ENCODE peak calls at places on chromosomes 11 and 22, in seven cellular contexts. P is transverse colon, Y is cardiac fibroblast, L is AG04450, R is GM12865, Q is hepatocyte, E is tibial nerve. H is an unnamed sample.

GRCh38 chr11:125175896-125176575 is 11.5 kb downstream of the PKNOX2 start:
- DNase-seq in Y (no peak), P (no peak), Q (no peak), E (no peak), R (peak; percentile 13), L (no peak), H (peak; percentile 50)

GRCh38 chr11:67644042-67644441 is 4.5 kb upstream of the TBX10 start:
- DNase-seq in L (no peak), E (no peak), Q (peak; percentile 22), R (no peak), P (no peak), Y (no peak), H (peak; percentile 24)

GRCh38 chr11:103682318-103683184 is 353.9 kb upstream of the DDI1 start:
- DNase-seq in E (peak; percentile 67), R (peak; percentile 81), Y (peak; percentile 94), Q (peak; percentile 79), L (peak; percentile 39), P (peak; percentile 49), H (peak; percentile 91)

GRCh38 chr11:10742460-10743208 is 8.4 kb upstream of the CTR9 start:
- DNase-seq in Y (peak; percentile 11), Q (peak; percentile 31), R (no peak), E (no peak), L (no peak), P (no peak), H (peak; percentile 45)

GRCh38 chr22:43118953-43119458 is 8.5 kb downstream of the BIK start:
- DNase-seq in E (no peak), L (no peak), R (peak; percentile 85), P (peak; percentile 63), Y (no peak), Q (no peak), H (no peak)

GRCh38 chr11:29119691-29120328 is 897.0 kb downstream of the KCNA4 start:
- DNase-seq in Q (peak; percentile 49), P (no peak), L (peak; percentile 90), R (no peak), Y (peak; percentile 73), E (no peak), H (peak; percentile 90)

GRCh38 chr11:18697581-18697980 is 998 bp upstream of the TMEM86A start:
- DNase-seq in Q (no peak), Y (no peak), P (no peak), E (no peak), R (no peak), L (no peak), H (no peak)

GRCh38 chr22:16824718-16825687 is at the start of gene XKR3:
- DNase-seq in R (peak; percentile 21), E (no peak), Y (no peak), L (no peak), Q (no peak), P (no peak), H (no peak)

GRCh38 chr11:10032991-10033390 is 261.0 kb downstream of the SBF2 start:
- DNase-seq in P (no peak), Y (peak; percentile 28), L (no peak), Q (no peak), R (no peak), E (no peak), H (no peak)

GRCh38 chr11:124543554-124543953 is at the start of gene OR8B12:
- DNase-seq in E (no peak), R (no peak), P (no peak), Q (no peak), Y (no peak), L (no peak), H (no peak)

GRCh38 chr22:36160499-36160942 is at the start of gene APOL3:
- DNase-seq in Y (peak; percentile 83), P (peak; percentile 79), E (peak; percentile 88), L (no peak), Q (no peak), R (peak; percentile 80), H (peak; percentile 81)

GRCh38 chr11:44133335-44133946 is 38.0 kb downstream of the EXT2 start:
- DNase-seq in R (peak; percentile 15), E (peak; percentile 19), Q (peak; percentile 56), L (no peak), Y (peak; percentile 75), P (no peak), H (peak; percentile 78)

GRCh38 chr22:49664891-49665290 is 162.8 kb downstream of the BRD1 start:
- DNase-seq in E (no peak), L (no peak), Y (no peak), Q (no peak), P (no peak), R (no peak), H (no peak)

GRCh38 chr22:32649515-32650200 is 151.8 kb upstream of the TIMP3 start:
- DNase-seq in Q (peak; percentile 34), P (peak; percentile 31), L (no peak), E (no peak), R (no peak), Y (no peak), H (no peak)

GRCh38 chr11:82796970-82797594 is 63.4 kb upstream of the FAM181B start:
- DNase-seq in E (peak; percentile 14), P (peak; percentile 12), Q (no peak), R (no peak), L (no peak), Y (no peak), H (no peak)

GRCh38 chr11:82792822-82793569 is 59.3 kb upstream of the FAM181B start:
- DNase-seq in L (no peak), P (no peak), E (no peak), R (no peak), Q (no peak), Y (no peak), H (no peak)

GRCh38 chr11:82802710-82803109 is 69.0 kb upstream of the FAM181B start:
- DNase-seq in R (no peak), L (no peak), Y (no peak), E (no peak), P (no peak), Q (no peak), H (no peak)

GRCh38 chr11:82794490-82794889 is 60.8 kb upstream of the FAM181B start:
- DNase-seq in Y (no peak), E (no peak), Q (no peak), R (no peak), P (no peak), L (no peak), H (no peak)

GRCh38 chr11:82797595-82797971 is 63.9 kb upstream of the FAM181B start:
- DNase-seq in R (no peak), Q (no peak), P (no peak), E (no peak), L (no peak), Y (no peak), H (no peak)
- TF ChIP-seq CTCF in R (no peak), Q (no peak), P (no peak), E (no peak), L (no peak), Y (no peak), H (no peak)

GRCh38 chr11:57424802-57425564 is 1.9 kb downstream of the SLC43A3 start:
- DNase-seq in E (peak; percentile 82), Q (peak; percentile 56), L (peak; percentile 66), R (peak; percentile 97), P (peak; percentile 66), Y (peak; percentile 94), H (peak; percentile 97)
- H3K4me3 ChIP-seq in E (no peak overlapping the region), Q (no peak overlapping the region), L (no peak overlapping the region), R (peak overlapping the region; percentile 71), P (no peak overlapping the region), Y (no peak overlapping the region), H (no peak overlapping the region)

GRCh38 chr22:37782340-37783168 is 25.2 kb upstream of the GCAT start:
- DNase-seq in P (no peak), E (no peak), R (no peak), L (no peak), Y (no peak), Q (no peak), H (no peak)
- TF ChIP-seq CTCF in P (no peak), E (no peak), R (no peak), L (no peak), Y (no peak), Q (no peak), H (peak; percentile 23)

GRCh38 chr11:118042791-118043190 is 34.1 kb upstream of the TMPRSS4 start:
- DNase-seq in L (no peak), Y (no peak), E (no peak), R (no peak), Q (no peak), P (no peak), H (no peak)
- H3K4me3 ChIP-seq in L (no peak overlapping the region), Y (no peak overlapping the region), E (no peak overlapping the region), R (no peak overlapping the region), Q (no peak overlapping the region), P (no peak overlapping the region), H (no peak overlapping the region)

GRCh38 chr11:45250035-45250693 is 36.0 kb downstream of the SYT13 start:
- DNase-seq in Y (peak; percentile 17), E (no peak), L (no peak), P (no peak), R (peak; percentile 40), Q (no peak), H (peak; percentile 9)

GRCh38 chr11:45245237-45246045 is 40.7 kb downstream of the SYT13 start:
- DNase-seq in Y (no peak), E (no peak), P (no peak), L (no peak), Q (no peak), R (no peak), H (no peak)

GRCh38 chr11:45246241-45246640 is 39.9 kb downstream of the SYT13 start:
- DNase-seq in E (no peak), Y (no peak), Q (no peak), L (no peak), P (no peak), R (no peak), H (no peak)

GRCh38 chr11:45248501-45249011 is 37.6 kb downstream of the SYT13 start:
- DNase-seq in P (no peak), R (no peak), Q (no peak), Y (no peak), E (no peak), L (no peak), H (no peak)

DNA sequence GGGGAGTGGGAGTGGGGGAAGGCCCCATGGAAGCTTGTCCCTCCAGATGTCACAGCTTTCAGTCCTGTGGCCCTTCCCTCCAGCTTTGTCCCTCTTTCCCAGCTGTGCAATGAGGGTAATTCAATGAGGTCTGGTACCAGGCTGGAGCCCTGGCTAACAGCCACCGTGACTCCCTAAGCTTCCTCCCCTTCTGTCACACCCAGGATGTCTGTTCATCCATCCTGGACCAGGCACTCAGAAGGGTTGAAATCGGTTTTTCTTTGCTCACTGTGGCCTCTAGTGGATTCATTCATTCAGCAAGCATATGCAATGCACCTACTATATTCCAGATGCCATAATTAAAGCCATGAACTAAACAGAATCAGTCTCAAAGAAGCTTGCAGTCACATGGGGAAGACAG is 38.7 kb downstream of the SYT13 start:
- DNase-seq in L (no peak), Q (no peak), R (no peak), E (no peak), Y (peak; percentile 14), P (no peak), H (no peak)
- TF ChIP-seq CTCF in L (no peak), Q (no peak), R (no peak), E (no peak), Y (peak; percentile 23), P (no peak), H (no peak)